ENCODE peak calls at places on chromosome 5, in nine cellular contexts. Y is dorsolateral prefrontal cortex; M is fibroblast of mammary gland; X is WERI-Rb-1; I is fibroblast of pulmonary artery; H is transverse colon; C is CD4-positive, CD25-positive, alpha-beta regulatory T cell; U is aorta; Q is kidney epithelial cell. F is an unnamed sample.

GRCh38 chr5:111829701-111830100 is 72.7 kb upstream of the NREP start:
- DNase-seq in Y (no peak), U (no peak), M (peak; percentile 94), Q (peak; percentile 18), H (no peak), X (no peak), I (peak; percentile 77), C (no peak), F (no peak)

GRCh38 chr5:95884021-95884333 is 61.5 kb upstream of the GLRX start:
- DNase-seq in I (peak; percentile 60), C (no peak), U (no peak), X (no peak), Q (no peak), Y (no peak), H (no peak), M (peak; percentile 81), F (no peak)

GRCh38 chr5:31124026-31124425 is 69.5 kb upstream of the CDH6 start:
- DNase-seq in U (no peak), H (no peak), C (no peak), Q (no peak), X (no peak), I (no peak), M (no peak), Y (no peak), F (no peak)

GRCh38 chr5:159104058-159104651 is 4.4 kb upstream of the EBF1 start:
- DNase-seq in Q (no peak), Y (no peak), I (peak; percentile 34), C (no peak), H (no peak), M (peak; percentile 46), U (no peak), X (peak; percentile 70), F (no peak)

GRCh38 chr5:35046754-35047153 is 995 bp downstream of the AGXT2 start:
- DNase-seq in M (peak; percentile 100), H (no peak), U (no peak), C (no peak), X (no peak), Y (no peak), I (peak; percentile 91), Q (no peak), F (no peak)

GRCh38 chr5:96257904-96258303 is 175.1 kb downstream of the PCSK1 start:
- DNase-seq in M (peak; percentile 89), C (no peak), Y (no peak), Q (peak; percentile 41), U (no peak), H (no peak), X (no peak), I (peak; percentile 34), F (no peak)

GRCh38 chr5:66209350-66209749 is 65.2 kb downstream of the SREK1 start:
- DNase-seq in H (no peak), X (no peak), Y (no peak), U (no peak), I (no peak), M (no peak), C (no peak), Q (peak; percentile 51), F (no peak)

GRCh38 chr5:25975881-25976280 is 1062.5 kb downstream of the CDH9 start:
- DNase-seq in Q (no peak), C (no peak), I (no peak), U (no peak), Y (no peak), X (peak; percentile 24), M (no peak), H (no peak), F (no peak)

GRCh38 chr5:122192883-122193496 is 63.6 kb downstream of the ZNF474 start:
- DNase-seq in Q (peak; percentile 41), X (peak; percentile 23), H (no peak), C (no peak), U (no peak), I (peak; percentile 81), Y (no peak), M (peak; percentile 75), F (peak; percentile 41)

GRCh38 chr5:90557391-90557790 is 1.2 kb upstream of the ADGRV1 start:
- DNase-seq in Y (no peak), Q (no peak), M (no peak), X (no peak), C (no peak), U (no peak), I (no peak), H (no peak), F (no peak)

GRCh38 chr5:79831910-79832309 is 142.3 kb downstream of the CMYA5 start:
- DNase-seq in Q (no peak), I (no peak), X (no peak), C (no peak), H (no peak), U (no peak), M (no peak), Y (no peak), F (no peak)

GRCh38 chr5:109105631-109106267 is 304.0 kb downstream of the PJA2 start:
- DNase-seq in C (no peak), U (no peak), M (peak; percentile 96), X (no peak), Q (peak; percentile 39), I (peak; percentile 94), Y (no peak), H (no peak), F (no peak)

GRCh38 chr5:132176543-132176945 is 51.1 kb downstream of the P4HA2 start:
- DNase-seq in Q (no peak), I (no peak), C (no peak), H (no peak), Y (no peak), M (no peak), X (no peak), U (no peak), F (no peak)

GRCh38 chr5:56480305-56481146 is 247.4 kb upstream of the ANKRD55 start:
- DNase-seq in Q (no peak), X (no peak), Y (peak; percentile 50), H (peak; percentile 48), C (peak; percentile 16), I (peak; percentile 77), U (peak; percentile 86), M (peak; percentile 42), F (no peak)

GRCh38 chr5:87300744-87301143 is 33.1 kb downstream of the RASA1 start:
- DNase-seq in X (no peak), C (no peak), Y (no peak), H (no peak), Q (peak; percentile 90), M (peak; percentile 96), U (peak; percentile 51), I (peak; percentile 84), F (no peak)

GRCh38 chr5:4630031-4630430 is 510.1 kb upstream of the ADAMTS16 start:
- DNase-seq in M (no peak), Q (no peak), Y (no peak), C (no peak), X (no peak), I (no peak), H (no peak), U (no peak), F (no peak)

GRCh38 chr5:42513246-42513645 is 90.0 kb downstream of the GHR start:
- DNase-seq in C (no peak), I (no peak), Q (no peak), M (no peak), H (no peak), X (no peak), U (no peak), Y (no peak), F (no peak)

GRCh38 chr5:98769256-98770157 is 4.0 kb upstream of the RGMB start:
- DNase-seq in C (peak; percentile 4), Y (no peak), I (peak; percentile 53), M (peak; percentile 66), U (peak; percentile 52), Q (no peak), H (peak; percentile 49), X (peak; percentile 48), F (peak; percentile 47)

GRCh38 chr5:52334367-52334766 is 453.3 kb upstream of the ITGA1 start:
- DNase-seq in M (no peak), X (peak; percentile 15), U (no peak), I (no peak), C (no peak), Y (no peak), Q (no peak), H (no peak), F (no peak)
- H3K4me3 ChIP-seq in M (no peak overlapping the region), X (no peak overlapping the region), U (no peak overlapping the region), I (no peak overlapping the region), C (no peak overlapping the region), Y (no peak overlapping the region), Q (no peak overlapping the region), H (no peak overlapping the region), F (no peak overlapping the region)

DNA sequence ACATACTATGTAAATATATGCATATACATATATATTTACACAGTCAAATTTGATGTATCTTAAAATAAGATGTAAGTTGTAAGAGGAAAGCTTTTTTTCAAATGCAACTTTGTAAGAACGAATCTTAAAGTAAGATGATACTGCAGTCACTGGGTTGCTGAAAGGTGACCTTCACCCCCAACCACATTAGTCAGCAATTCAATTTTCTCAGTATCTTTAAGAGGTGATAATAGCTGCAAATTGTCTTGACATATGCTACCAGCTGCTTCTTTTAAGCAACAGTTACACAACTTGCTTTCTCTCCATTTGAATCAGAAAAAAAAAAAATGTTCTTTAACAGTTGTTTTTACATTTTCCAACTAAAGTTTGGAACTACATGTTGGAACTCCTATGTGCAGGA is 246.6 kb upstream of the CCNG1 start:
- DNase-seq in H (no peak), M (no peak), X (no peak), Y (no peak), U (no peak), I (no peak), Q (no peak), C (no peak), F (no peak)
- H3K4me3 ChIP-seq in H (no peak overlapping the region), M (no peak overlapping the region), X (no peak overlapping the region), Y (no peak overlapping the region), U (no peak overlapping the region), I (no peak overlapping the region), Q (no peak overlapping the region), C (no peak overlapping the region), F (no peak overlapping the region)

GRCh38 chr5:112849912-112850311 is 11.2 kb upstream of the SRP19 start:
- DNase-seq in I (no peak), M (no peak), H (no peak), U (no peak), Q (no peak), X (no peak), Y (no peak), C (no peak), F (no peak)

GRCh38 chr5:112844489-112844888 is 16.6 kb upstream of the SRP19 start:
- DNase-seq in U (no peak), Q (no peak), Y (no peak), C (no peak), H (no peak), I (no peak), M (no peak), X (no peak), F (no peak)

GRCh38 chr5:112847306-112847705 is 13.8 kb upstream of the SRP19 start:
- DNase-seq in Y (no peak), M (no peak), U (no peak), H (no peak), I (no peak), C (no peak), Q (no peak), X (no peak), F (no peak)

GRCh38 chr5:112846556-112846955 is 14.5 kb upstream of the SRP19 start:
- DNase-seq in M (no peak), Q (no peak), C (no peak), I (no peak), U (no peak), X (no peak), Y (no peak), H (no peak), F (no peak)

GRCh38 chr5:112848116-112848811 is 12.8 kb upstream of the SRP19 start:
- DNase-seq in I (peak; percentile 80), H (no peak), Q (peak; percentile 29), C (no peak), Y (no peak), X (peak; percentile 15), U (no peak), M (peak; percentile 79), F (peak; percentile 70)
- H3K4me3 ChIP-seq in I (peak overlapping the region; percentile 3), H (no peak overlapping the region), Q (no peak overlapping the region), C (no peak overlapping the region), Y (no peak overlapping the region), X (no peak overlapping the region), U (no peak overlapping the region), M (no peak overlapping the region), F (no peak overlapping the region)

GRCh38 chr5:139396691-139397090 is 1.8 kb upstream of the PROB1 start:
- DNase-seq in Q (no peak), Y (no peak), M (no peak), C (no peak), U (peak; percentile 39), H (no peak), I (no peak), X (no peak), F (no peak)
- H3K4me3 ChIP-seq in Q (no peak overlapping the region), Y (no peak overlapping the region), M (no peak overlapping the region), C (no peak overlapping the region), U (no peak overlapping the region), H (no peak overlapping the region), I (no peak overlapping the region), X (no peak overlapping the region), F (no peak overlapping the region)